ENCODE peak calls at places on chromosome 12, in five cellular contexts. E is vagina, H is fibroblast of the aortic adventitia, F is body of pancreas, Q is A549. O is an unnamed sample.

GRCh38 chr12:69468237-69469026 is 1.8 kb upstream of the FRS2 start:
- DNase-seq in H (peak), Q (peak), F (no peak), E (no peak), O (no peak)

GRCh38 chr12:20369164-20370000 is 1.0 kb downstream of the PDE3A start:
- DNase-seq in E (no peak), Q (peak), H (peak), F (peak), O (no peak)

GRCh38 chr12:42483534-42483857 is 106.0 kb downstream of the PRICKLE1 start:
- DNase-seq in E (no peak), H (no peak), Q (no peak), F (peak), O (peak)

GRCh38 chr12:57744194-57744776 is 554 bp upstream of the TSPAN31 start:
- DNase-seq in Q (peak), H (peak), E (no peak), F (peak), O (no peak)

GRCh38 chr12:82665142-82665923 is 21.4 kb upstream of the TMTC2 start:
- DNase-seq in H (no peak), E (no peak), F (no peak), Q (no peak), O (no peak)

GRCh38 chr12:73321776-73322175 is 1049.6 kb downstream of the TRHDE start:
- DNase-seq in H (no peak), E (no peak), F (no peak), Q (no peak), O (no peak)

GRCh38 chr12:9237286-9237685 is 29.1 kb upstream of the PZP start:
- DNase-seq in F (no peak), H (no peak), E (no peak), Q (no peak), O (no peak)

GRCh38 chr12:88493651-88494050 is 86.6 kb downstream of the KITLG start:
- DNase-seq in H (peak), E (no peak), F (no peak), Q (no peak), O (no peak)

O was measured in 8988T.